ENCODE peak calls at places on chromosomes 2 and 18, in four cellular contexts. H is stimulated activated CD8-positive, alpha-beta memory T cell treated with anti-CD3 and anti-CD28 coated beads, Interleukin-4, amount 100 ng/mL, for 24 hours; F is T1000; D is activated T-cell treated with anti-CD3 and anti-CD28 coated beads for 1 hour. T is an unnamed sample.

GRCh38 chr2:162103443-162104009 is 29.5 kb upstream of the DPP4 start:
- DNase-seq in H (no peak), F (no peak), D (no peak), T (no peak)

GRCh38 chr2:226973821-226974220 is 138.0 kb downstream of the RHBDD1 start:
- DNase-seq in H (no peak), F (no peak), D (no peak), T (no peak)

GRCh38 chr2:205094031-205094430 is 548.8 kb downstream of the PARD3B start:
- DNase-seq in H (no peak), F (no peak), D (no peak), T (no peak)

GRCh38 chr2:72172478-72172877 is 24.8 kb upstream of the CYP26B1 start:
- DNase-seq in H (no peak), F (no peak), D (no peak), T (no peak)

GRCh38 chr2:127844973-127845372 is 13.0 kb downstream of the POLR2D start:
- DNase-seq in H (no peak), F (no peak), D (no peak), T (no peak)

GRCh38 chr2:225429718-225430117 is 30.2 kb downstream of the NYAP2 start:
- DNase-seq in H (no peak), F (no peak), D (no peak), T (no peak)

GRCh38 chr2:108377815-108378630 is at the start of gene SULT1C4:
- DNase-seq in H (no peak), F (no peak), D (no peak), T (peak; percentile 81)

GRCh38 chr18:44922968-44923367 is 242.3 kb downstream of the SETBP1 start:
- DNase-seq in H (no peak), F (no peak), D (no peak), T (peak; percentile 31)

GRCh38 chr2:70886541-70886987 is 49.1 kb upstream of the ATP6V1B1 start:
- DNase-seq in H (no peak), F (no peak), D (no peak), T (no peak)

GRCh38 chr2:85380048-85380447 is 25.5 kb downstream of the ELMOD3 start:
- DNase-seq in H (no peak), F (no peak), D (no peak), T (no peak)

T was measured in brain pericyte.